ENCODE peak calls at places on chromosome 17, in six cellular contexts. B is tibial nerve, Y is psoas muscle, I is SK-N-SH, P is body of pancreas, D is Peyer's patch. O is an unnamed sample.

GRCh38 chr17:2438823-2439222 is 38.0 kb upstream of the MNT start:
- DNase-seq in B (no peak), Y (no peak), D (no peak), I (no peak), P (no peak), O (no peak)

GRCh38 chr17:74337834-74338500 is 11.9 kb downstream of the KIF19 start:
- DNase-seq in Y (no peak), D (no peak), B (no peak), P (no peak), I (peak; percentile 36), O (no peak)

GRCh38 chr17:64096037-64096436 is 33.9 kb downstream of the ERN1 start:
- DNase-seq in Y (no peak), I (no peak), D (no peak), P (no peak), B (no peak), O (no peak)

GRCh38 chr17:12619444-12620199 is 46.1 kb upstream of the MYOCD start:
- DNase-seq in I (no peak), Y (no peak), D (no peak), B (peak; percentile 54), P (no peak), O (no peak)

GRCh38 chr17:51079049-51079448 is 41.6 kb downstream of the SPAG9 start:
- DNase-seq in I (no peak), B (no peak), P (no peak), D (no peak), Y (peak; percentile 58), O (no peak)

GRCh38 chr17:19867094-19867653 is 562 bp downstream of the ULK2 start:
- DNase-seq in B (peak; percentile 66), Y (peak; percentile 78), I (peak; percentile 82), P (peak; percentile 78), D (peak; percentile 82), O (peak; percentile 22)

GRCh38 chr17:2724783-2725164 is 13.2 kb upstream of the CLUH start:
- DNase-seq in I (no peak), P (peak; percentile 63), D (peak; percentile 65), Y (no peak), B (no peak), O (no peak)

GRCh38 chr17:80978499-80979497 is 12.8 kb upstream of the CHMP6 start:
- DNase-seq in Y (peak; percentile 45), D (no peak), P (no peak), B (no peak), I (no peak), O (no peak)

GRCh38 chr17:83056583-83057396 is 22.6 kb upstream of the METRNL start:
- DNase-seq in Y (no peak), I (peak; percentile 23), P (no peak), D (peak; percentile 38), B (peak; percentile 11), O (no peak)

GRCh38 chr17:81813861-81814683 is 10.1 kb downstream of the GCGR start:
- DNase-seq in I (no peak), B (no peak), P (no peak), D (no peak), Y (no peak), O (no peak)

GRCh38 chr17:57366558-57367351 is 110.4 kb downstream of the MSI2 start:
- DNase-seq in P (peak; percentile 14), B (no peak), D (no peak), I (no peak), Y (no peak), O (no peak)

GRCh38 chr17:29369831-29370735 is 20.1 kb upstream of the TAOK1 start:
- DNase-seq in B (peak; percentile 60), P (peak; percentile 63), Y (no peak), I (peak; percentile 70), D (peak; percentile 81), O (peak; percentile 31)

GRCh38 chr17:15917021-15917438 is 27.9 kb upstream of the ADORA2B start:
- DNase-seq in I (no peak), P (no peak), Y (no peak), B (no peak), D (no peak), O (no peak)

GRCh38 chr17:15918661-15919259 is 26.2 kb upstream of the ADORA2B start:
- DNase-seq in D (no peak), Y (no peak), B (no peak), I (no peak), P (peak; percentile 71), O (no peak)

GRCh38 chr17:15915996-15916395 is 28.9 kb upstream of the ADORA2B start:
- DNase-seq in I (peak; percentile 34), P (no peak), D (no peak), Y (no peak), B (no peak), O (no peak)

GRCh38 chr17:15918261-15918660 is 26.7 kb upstream of the ADORA2B start:
- DNase-seq in P (no peak), B (no peak), I (no peak), D (no peak), Y (no peak), O (no peak)

DNA sequence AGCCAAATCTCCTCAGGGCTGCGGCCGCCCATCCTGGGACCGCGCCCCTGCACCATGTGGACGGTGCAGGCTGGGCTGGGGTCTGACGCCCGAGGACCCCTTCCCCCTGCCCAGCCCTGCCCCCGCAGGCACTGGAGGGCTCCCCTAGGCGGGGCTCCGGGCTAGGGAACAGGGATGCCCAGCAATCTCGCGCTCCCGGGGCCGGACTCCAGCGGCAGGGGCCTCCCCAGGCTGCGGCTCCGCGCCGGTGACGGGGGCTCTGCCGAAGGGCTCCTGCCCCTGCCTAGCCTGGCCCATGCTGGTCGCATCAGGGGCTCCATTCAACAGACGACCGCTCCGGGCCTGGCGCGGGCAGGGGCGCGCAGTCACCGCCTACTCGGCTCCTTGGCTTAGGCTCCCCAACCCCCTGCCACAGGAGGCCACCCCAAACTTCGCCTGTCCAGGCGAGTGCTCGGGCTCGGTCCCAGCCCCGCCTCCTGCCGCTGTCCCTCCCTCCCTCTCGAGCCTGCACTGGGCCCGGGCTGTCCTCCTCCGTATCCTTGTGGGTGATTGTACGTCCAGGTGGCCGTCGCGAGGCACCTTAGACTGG is 27.4 kb upstream of the ADORA2B start:
- DNase-seq in D (no peak), P (no peak), I (no peak), Y (no peak), B (no peak), O (no peak)
- H3K4me1 ChIP-seq in D (peaks cover 7% of the 10 kb centered on the region), P (peaks cover 15% of the 10 kb centered on the region), I (no peaks in the 10 kb centered on the region), Y (no peaks in the 10 kb centered on the region), B (peaks cover 7% of the 10 kb centered on the region), O (no peaks in the 10 kb centered on the region)

GRCh38 chr17:77717941-77718668 is 240.4 kb upstream of the TNRC6C start:
- DNase-seq in P (no peak), B (no peak), I (no peak), D (no peak), Y (no peak), O (no peak)
- H3K27me3 ChIP-seq in P (peaks cover 3% of the 10 kb centered on the region), B (no peaks in the 10 kb centered on the region), I (peaks cover 3% of the 10 kb centered on the region), D (no peaks in the 10 kb centered on the region), Y (no peaks in the 10 kb centered on the region), O (no peaks in the 10 kb centered on the region)

DNA sequence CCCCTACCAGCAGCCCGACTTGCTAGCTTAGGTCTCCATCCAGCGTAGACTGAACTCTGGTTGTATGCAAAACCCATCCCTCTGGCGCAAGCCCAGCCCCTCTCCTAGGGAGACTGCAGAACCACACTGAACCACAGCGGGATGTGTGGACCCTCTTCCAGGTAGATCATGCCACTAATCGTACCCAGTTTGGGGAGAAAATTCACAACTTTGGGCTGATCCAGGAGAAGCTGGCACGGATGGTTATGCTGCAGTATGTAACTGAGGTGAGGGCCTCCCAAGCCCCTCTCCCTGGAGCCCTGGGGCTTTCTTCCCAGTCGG is 3.2 kb downstream of the ACADVL start:
- DNase-seq in B (no peak), I (no peak), D (no peak), P (no peak), Y (no peak), O (no peak)
- H3K36me3 ChIP-seq in B (peaks cover 64% of the 10 kb centered on the region), I (peaks cover 28% of the 10 kb centered on the region), D (peaks cover 63% of the 10 kb centered on the region), P (no peaks in the 10 kb centered on the region), Y (peaks cover 73% of the 10 kb centered on the region), O (peaks cover 49% of the 10 kb centered on the region)

GRCh38 chr17:42512733-42513251 is 23.2 kb upstream of the NAGLU start:
- DNase-seq in D (no peak), Y (no peak), P (no peak), B (no peak), I (no peak), O (no peak)

GRCh38 chr17:42512246-42512645 is 23.8 kb upstream of the NAGLU start:
- DNase-seq in I (no peak), B (no peak), D (no peak), P (no peak), Y (no peak), O (no peak)

GRCh38 chr17:42514867-42515266 is 21.2 kb upstream of the NAGLU start:
- DNase-seq in P (no peak), Y (no peak), I (no peak), D (no peak), B (no peak), O (no peak)

GRCh38 chr17:42513686-42514085 is 22.4 kb upstream of the NAGLU start:
- DNase-seq in I (no peak), D (no peak), Y (no peak), P (no peak), B (no peak), O (no peak)

DNA sequence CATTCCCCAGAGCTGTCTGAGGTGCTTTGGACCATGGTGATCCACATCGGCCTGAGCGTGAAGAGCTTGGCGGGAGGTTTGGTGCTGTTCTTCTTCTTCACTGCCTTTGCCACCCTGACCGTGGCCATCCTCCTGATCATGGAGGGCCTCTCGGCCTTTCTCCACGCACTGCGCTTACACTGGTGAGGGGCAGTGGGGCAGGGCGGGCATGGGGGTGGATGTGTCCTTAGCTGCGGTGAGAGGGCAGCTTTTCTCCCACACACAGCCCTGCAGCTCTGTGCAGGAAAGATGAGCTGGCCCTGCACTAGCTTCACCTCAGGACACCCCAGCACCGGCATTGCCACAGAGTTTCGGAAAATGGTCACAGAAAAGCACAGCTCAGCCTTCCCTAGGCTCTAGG is 21.8 kb upstream of the NAGLU start:
- DNase-seq in I (no peak), D (no peak), P (no peak), Y (no peak), B (no peak), O (no peak)
- H3K4me1 ChIP-seq in I (peaks cover 19% of the 10 kb centered on the region), D (peaks cover 31% of the 10 kb centered on the region), P (peaks cover 25% of the 10 kb centered on the region), Y (peaks cover 29% of the 10 kb centered on the region), B (peaks cover 71% of the 10 kb centered on the region), O (no peaks in the 10 kb centered on the region)

GRCh38 chr17:77214743-77215142 is 74.0 kb downstream of the SEC14L1 start:
- DNase-seq in Y (peak; percentile 70), I (peak; percentile 77), P (peak; percentile 41), D (peak; percentile 57), B (no peak), O (no peak)

GRCh38 chr17:77214328-77214727 is 73.6 kb downstream of the SEC14L1 start:
- DNase-seq in I (no peak), Y (no peak), P (no peak), D (no peak), B (no peak), O (no peak)

GRCh38 chr17:77212081-77212832 is 71.5 kb downstream of the SEC14L1 start:
- DNase-seq in D (peak; percentile 58), Y (no peak), B (no peak), P (no peak), I (no peak), O (no peak)

GRCh38 chr17:77212833-77213777 is 72.3 kb downstream of the SEC14L1 start:
- DNase-seq in B (no peak), Y (no peak), P (no peak), D (no peak), I (no peak), O (no peak)

DNA sequence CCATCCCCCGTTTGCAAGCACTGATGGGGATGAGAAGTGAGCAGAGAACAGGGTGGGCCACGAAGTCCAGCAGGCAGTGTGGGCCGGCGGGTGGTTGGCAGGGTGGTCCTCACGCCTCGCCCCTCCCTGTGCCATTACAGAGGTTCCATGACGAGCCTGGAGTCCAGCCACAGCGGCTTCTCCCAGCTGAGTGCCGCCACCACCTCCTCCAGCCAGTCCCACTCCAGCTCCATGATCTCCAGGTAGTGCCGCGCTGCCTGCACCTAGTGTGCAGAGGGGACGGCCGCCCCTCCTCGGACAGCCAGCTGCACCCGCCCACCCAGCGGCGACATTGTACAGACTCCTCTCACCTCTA is 73.0 kb downstream of the SEC14L1 start:
- DNase-seq in P (no peak), D (no peak), I (peak; percentile 42), B (no peak), Y (no peak), O (no peak)
- H3K27me3 ChIP-seq in P (no peaks in the 10 kb centered on the region), D (no peaks in the 10 kb centered on the region), I (no peaks in the 10 kb centered on the region), B (no peaks in the 10 kb centered on the region), Y (no peaks in the 10 kb centered on the region), O (no peaks in the 10 kb centered on the region)

O was measured in effector memory CD4-positive, alpha-beta T cell.